ENCODE peak calls at places on chromosome 2, in seven cellular contexts. G, U, K, R, L, D and Z are unnamed samples.

GRCh38 chr2:182893666-182894065 is 27.2 kb upstream of the FRZB start:
- DNase-seq in G (no peak), U (no peak), K (no peak), R (no peak), L (no peak), D (no peak), Z (no peak)

GRCh38 chr2:219293736-219294201 is 14.6 kb downstream of the DNAJB2 start:
- DNase-seq in G (no peak), U (no peak), K (no peak), R (no peak), L (no peak), D (no peak), Z (no peak)

GRCh38 chr2:111946294-111947114 is 48.1 kb downstream of the MERTK start:
- DNase-seq in G (no peak), U (peak), K (no peak), R (peak), L (peak), D (peak), Z (no peak)

GRCh38 chr2:173715483-173715882 is 249.7 kb downstream of the SP3 start:
- DNase-seq in G (no peak), U (no peak), K (no peak), R (no peak), L (peak), D (no peak), Z (no peak)

GRCh38 chr2:26847663-26848335 is at the start of gene DPYSL5:
- DNase-seq in G (no peak), U (no peak), K (no peak), R (no peak), L (no peak), D (no peak), Z (no peak)

GRCh38 chr2:126886201-126886905 is 12.3 kb upstream of the TEX51 start:
- DNase-seq in G (no peak), U (peak), K (peak), R (no peak), L (peak), D (no peak), Z (peak)

GRCh38 chr2:107730898-107731297 is 95.8 kb upstream of the RGPD4 start:
- DNase-seq in G (no peak), U (no peak), K (no peak), R (no peak), L (peak), D (no peak), Z (no peak)

GRCh38 chr2:177929662-177930522 is 142.7 kb downstream of the PDE11A start:
- DNase-seq in G (no peak), U (no peak), K (no peak), R (no peak), L (peak), D (no peak), Z (no peak)

GRCh38 chr2:206615417-206616089 is 26.7 kb upstream of the FAM237A start:
- DNase-seq in G (no peak), U (no peak), K (no peak), R (no peak), L (no peak), D (no peak), Z (no peak)

GRCh38 chr2:156430978-156431358 is 5.2 kb upstream of the GPD2 start:
- DNase-seq in G (no peak), U (no peak), K (no peak), R (no peak), L (peak), D (no peak), Z (peak)

GRCh38 chr2:234989183-234989701 is 37.4 kb downstream of the SH3BP4 start:
- DNase-seq in G (no peak), U (no peak), K (peak), R (no peak), L (peak), D (no peak), Z (no peak)

GRCh38 chr2:217177687-217178086 is 317.8 kb upstream of the TNP1 start:
- DNase-seq in G (no peak), U (no peak), K (no peak), R (no peak), L (no peak), D (no peak), Z (no peak)

GRCh38 chr2:169513926-169514325 is 4.4 kb downstream of the KLHL41 start:
- DNase-seq in G (no peak), U (no peak), K (no peak), R (no peak), L (no peak), D (no peak), Z (no peak)

GRCh38 chr2:85264471-85264870 is 63.3 kb downstream of the TGOLN2 start:
- DNase-seq in G (no peak), U (peak), K (no peak), R (no peak), L (no peak), D (no peak), Z (no peak)

GRCh38 chr2:104465978-104466377 is 387.9 kb upstream of the POU3F3 start:
- DNase-seq in G (no peak), U (no peak), K (no peak), R (no peak), L (no peak), D (no peak), Z (no peak)

GRCh38 chr2:215896921-215897320 is 116.4 kb downstream of the MREG start:
- DNase-seq in G (no peak), U (no peak), K (no peak), R (no peak), L (no peak), D (no peak), Z (no peak)

GRCh38 chr2:69077224-69077953 is 64.4 kb downstream of the ANTXR1 start:
- DNase-seq in G (no peak), U (no peak), K (no peak), R (no peak), L (no peak), D (no peak), Z (no peak)

GRCh38 chr2:2332381-2332780 is 1.3 kb upstream of the MYT1L start:
- DNase-seq in G (no peak), U (no peak), K (no peak), R (no peak), L (no peak), D (no peak), Z (no peak)

GRCh38 chr2:143489135-143489534 is 359.9 kb downstream of the ARHGAP15 start:
- DNase-seq in G (no peak), U (peak), K (no peak), R (peak), L (peak), D (peak), Z (no peak)

GRCh38 chr2:20474757-20475566 is 28.1 kb downstream of the RHOB start:
- DNase-seq in G (no peak), U (no peak), K (no peak), R (no peak), L (no peak), D (no peak), Z (no peak)

GRCh38 chr2:140643761-140644187 is 1487.0 kb downstream of the LRP1B start:
- DNase-seq in G (no peak), U (peak), K (no peak), R (no peak), L (peak), D (no peak), Z (no peak)

GRCh38 chr2:200618590-200619021 is 32.8 kb downstream of the AOX1 start:
- DNase-seq in G (no peak), U (peak), K (no peak), R (no peak), L (peak), D (peak), Z (peak)

GRCh38 chr2:182717451-182718215 is 1.6 kb downstream of the DNAJC10 start:
- DNase-seq in G (no peak), U (no peak), K (no peak), R (no peak), L (no peak), D (no peak), Z (peak)

GRCh38 chr2:164028764-164029534 is 293.1 kb upstream of the FIGN start:
- DNase-seq in G (no peak), U (no peak), K (no peak), R (peak), L (no peak), D (peak), Z (no peak)

GRCh38 chr2:64992990-64993389 is 3.8 kb downstream of the SLC1A4 start:
- DNase-seq in G (no peak), U (no peak), K (no peak), R (no peak), L (no peak), D (no peak), Z (no peak)

GRCh38 chr2:46857871-46858696 is 57.5 kb downstream of the MCFD2 start:
- DNase-seq in G (no peak), U (peak), K (no peak), R (peak), L (no peak), D (peak), Z (no peak)

GRCh38 chr2:137173514-137173913 is 408.2 kb downstream of the THSD7B start:
- DNase-seq in G (no peak), U (peak), K (no peak), R (no peak), L (peak), D (peak), Z (peak)

GRCh38 chr2:118854507-118855300 is 7.3 kb upstream of the EN1 start:
- DNase-seq in G (no peak), U (no peak), K (no peak), R (no peak), L (no peak), D (no peak), Z (no peak)

GRCh38 chr2:112144966-112145365 is 6.8 kb downstream of the FBLN7 start:
- DNase-seq in G (no peak), U (no peak), K (no peak), R (no peak), L (no peak), D (no peak), Z (no peak)

GRCh38 chr2:148930046-148930775 is 55.2 kb downstream of the KIF5C start:
- DNase-seq in G (no peak), U (peak), K (no peak), R (no peak), L (no peak), D (peak), Z (no peak)

GRCh38 chr2:217995741-217996141 is 7.1 kb downstream of the TNS1 start:
- DNase-seq in G (no peak), U (no peak), K (peak), R (no peak), L (no peak), D (no peak), Z (no peak)

GRCh38 chr2:9050122-9050809 is 46.8 kb upstream of the MBOAT2 start:
- DNase-seq in G (no peak), U (no peak), K (no peak), R (no peak), L (no peak), D (no peak), Z (no peak)

GRCh38 chr2:47021301-47022009 is 105.8 kb upstream of the MCFD2 start:
- DNase-seq in G (no peak), U (no peak), K (no peak), R (no peak), L (no peak), D (no peak), Z (no peak)